ENCODE peak calls at places on chromosomes 3 and 15, in seven cellular contexts. H is activated CD8-positive, alpha-beta memory T cell treated with anti-CD3 and anti-CD28 coated beads, Interleukin-2, amount 50 U/mL, for 48 hours; T is psoas muscle; I is GM03348; U is NCI-H187; W is foreskin fibroblast; B is activated gamma-delta T cell treated with Interleukin-2 at 50 U/mL for 16 hours. P is an unnamed sample.
A peak's percentile ranks its signal among the peaks of the same experiment; 100 is the strongest.

GRCh38 chr15:75867428-75867827 is 24.2 kb downstream of the UBE2Q2 start:
- DNase-seq in H (no peak), T (no peak), I (no peak), U (no peak), W (no peak), B (no peak), P (no peak)

GRCh38 chr3:72413228-72413627 is 435.0 kb downstream of the SHQ1 start:
- DNase-seq in H (no peak), T (no peak), I (no peak), U (no peak), W (peak; percentile 43), B (no peak), P (no peak)

GRCh38 chr3:57094606-57095005 is 34.1 kb downstream of the SPATA12 start:
- DNase-seq in H (no peak), T (no peak), I (peak; percentile 53), U (no peak), W (peak; percentile 87), B (no peak), P (no peak)

GRCh38 chr15:80776420-80777045 is 2.6 kb upstream of the CEMIP start:
- DNase-seq in H (peak; percentile 82), T (peak; percentile 73), I (peak; percentile 72), U (no peak), W (peak; percentile 87), B (peak; percentile 55), P (peak; percentile 90)

GRCh38 chr15:57391537-57391936 is 15.2 kb downstream of the CGNL1 start:
- DNase-seq in H (no peak), T (no peak), I (no peak), U (no peak), W (no peak), B (no peak), P (no peak)

GRCh38 chr3:103851793-103852192 is 1417.0 kb downstream of the ZPLD1 start:
- DNase-seq in H (no peak), T (no peak), I (no peak), U (no peak), W (no peak), B (no peak), P (no peak)

GRCh38 chr3:72347819-72348319 is 500.4 kb downstream of the SHQ1 start:
- DNase-seq in H (peak; percentile 84), T (peak; percentile 82), I (peak; percentile 43), U (no peak), W (peak; percentile 36), B (peak; percentile 36), P (peak; percentile 44)

GRCh38 chr3:197354195-197355059 is 56.0 kb upstream of the DLG1 start:
- DNase-seq in H (no peak), T (peak; percentile 89), I (peak; percentile 77), U (peak; percentile 76), W (peak; percentile 85), B (no peak), P (peak; percentile 68)

GRCh38 chr15:89401636-89402252 is 67.1 kb upstream of the POLG start:
- DNase-seq in H (no peak), T (no peak), I (peak; percentile 33), U (no peak), W (peak; percentile 72), B (no peak), P (no peak)

GRCh38 chr3:43695443-43695842 is 4.7 kb downstream of the ABHD5 start:
- DNase-seq in H (no peak), T (no peak), I (peak; percentile 46), U (no peak), W (peak; percentile 87), B (no peak), P (no peak)

GRCh38 chr3:11539677-11540076 is 104.0 kb downstream of the VGLL4 start:
- DNase-seq in H (no peak), T (no peak), I (no peak), U (no peak), W (no peak), B (no peak), P (peak; percentile 37)

GRCh38 chr3:88744896-88745295 is 362.5 kb upstream of the EPHA3 start:
- DNase-seq in H (no peak), T (no peak), I (no peak), U (no peak), W (no peak), B (no peak), P (no peak)

GRCh38 chr3:106103383-106103782 is 234.6 kb upstream of the CBLB start:
- DNase-seq in H (no peak), T (no peak), I (no peak), U (no peak), W (peak; percentile 36), B (no peak), P (no peak)

GRCh38 chr3:154987846-154988245 is 92.3 kb upstream of the MME start:
- DNase-seq in H (no peak), T (no peak), I (no peak), U (no peak), W (no peak), B (no peak), P (no peak)

GRCh38 chr3:113590983-113591382 is 58.6 kb downstream of the SIDT1 start:
- DNase-seq in H (no peak), T (no peak), I (no peak), U (no peak), W (no peak), B (no peak), P (no peak)

GRCh38 chr3:27914199-27914598 is 192.1 kb upstream of the EOMES start:
- DNase-seq in H (no peak), T (no peak), I (peak; percentile 11), U (no peak), W (no peak), B (no peak), P (no peak)

GRCh38 chr15:42156266-42156922 is at the start of gene PLA2G4F:
- DNase-seq in H (peak; percentile 43), T (peak; percentile 79), I (no peak), U (no peak), W (no peak), B (no peak), P (peak; percentile 79)

GRCh38 chr15:78992416-78993256 is 47.8 kb upstream of the CTSH start:
- DNase-seq in H (no peak), T (no peak), I (no peak), U (no peak), W (no peak), B (no peak), P (no peak)

GRCh38 chr3:141312359-141313090 is 55.8 kb upstream of the ZBTB38 start:
- DNase-seq in H (no peak), T (no peak), I (no peak), U (no peak), W (no peak), B (no peak), P (no peak)

GRCh38 chr3:190252080-190252479 is 70.2 kb downstream of the CLDN1 start:
- DNase-seq in H (no peak), T (no peak), I (peak; percentile 52), U (no peak), W (peak; percentile 77), B (no peak), P (peak; percentile 47)

GRCh38 chr3:13507791-13508339 is 27.8 kb downstream of the HDAC11 start:
- DNase-seq in H (no peak), T (peak; percentile 63), I (no peak), U (no peak), W (peak; percentile 64), B (no peak), P (peak; percentile 52)

GRCh38 chr3:42209917-42210316 is 56.1 kb downstream of the CCK start:
- DNase-seq in H (no peak), T (no peak), I (no peak), U (no peak), W (no peak), B (no peak), P (no peak)

GRCh38 chr3:169243122-169243521 is 420.4 kb downstream of the MECOM start:
- DNase-seq in H (no peak), T (no peak), I (peak; percentile 19), U (no peak), W (peak; percentile 7), B (no peak), P (no peak)

GRCh38 chr3:1830851-1831250 is 267.8 kb upstream of the CNTN4 start:
- DNase-seq in H (no peak), T (no peak), I (no peak), U (no peak), W (no peak), B (no peak), P (no peak)

GRCh38 chr15:45402162-45402954 is 24.0 kb upstream of the GATM start:
- DNase-seq in H (peak; percentile 96), T (peak; percentile 99), I (peak; percentile 98), U (peak; percentile 83), W (peak; percentile 100), B (peak; percentile 96), P (peak; percentile 99)

P was measured in hepatocyte.